ENCODE peak calls at places on chromosome 21, in six cellular contexts. One of them, this sample, is unnamed.

GRCh38 chr21:36522174-36522810 is 42.4 kb upstream of the CLDN14 start:
- DNase-seq in prostate gland: peak
- DNase-seq in tibial artery: no peak
- DNase-seq in ascending aorta: no peak
- DNase-seq in pancreas: no peak
- DNase-seq in IMR-90: no peak
- DNase-seq in this sample: no peak

GRCh38 chr21:46001821-46002681 is 20.5 kb downstream of the COL6A1 start:
- DNase-seq in prostate gland: peak
- DNase-seq in tibial artery: no peak
- DNase-seq in ascending aorta: no peak
- DNase-seq in pancreas: peak
- DNase-seq in IMR-90: no peak
- DNase-seq in this sample: no peak

GRCh38 chr21:32143222-32143939 is 135.5 kb downstream of the MIS18A start:
- DNase-seq in prostate gland: no peak
- DNase-seq in tibial artery: no peak
- DNase-seq in ascending aorta: no peak
- DNase-seq in pancreas: no peak
- DNase-seq in IMR-90: peak
- DNase-seq in this sample: no peak

GRCh38 chr21:44549525-44550211 is 1.6 kb downstream of the KRTAP10-2 start:
- DNase-seq in prostate gland: no peak
- DNase-seq in tibial artery: peak
- DNase-seq in ascending aorta: no peak
- DNase-seq in pancreas: no peak
- DNase-seq in IMR-90: no peak
- DNase-seq in this sample: no peak

GRCh38 chr21:32256873-32257620 is 21.8 kb downstream of the MIS18A start:
- DNase-seq in prostate gland: peak
- DNase-seq in tibial artery: peak
- DNase-seq in ascending aorta: peak
- DNase-seq in pancreas: peak
- DNase-seq in IMR-90: peak
- DNase-seq in this sample: no peak

GRCh38 chr21:26469789-26470188 is 103.3 kb downstream of the CYYR1 start:
- DNase-seq in prostate gland: no peak
- DNase-seq in tibial artery: peak
- DNase-seq in ascending aorta: no peak
- DNase-seq in pancreas: no peak
- DNase-seq in IMR-90: peak
- DNase-seq in this sample: no peak

GRCh38 chr21:15063081-15063820 is 1.5 kb downstream of the NRIP1 start:
- DNase-seq in prostate gland: no peak
- DNase-seq in tibial artery: no peak
- DNase-seq in ascending aorta: no peak
- DNase-seq in pancreas: no peak
- DNase-seq in IMR-90: peak
- DNase-seq in this sample: no peak

GRCh38 chr21:34519013-34519412 is 7.0 kb upstream of the KCNE1 start:
- DNase-seq in prostate gland: no peak
- DNase-seq in tibial artery: no peak
- DNase-seq in ascending aorta: no peak
- DNase-seq in pancreas: no peak
- DNase-seq in IMR-90: no peak
- DNase-seq in this sample: no peak

GRCh38 chr21:32248616-32249550 is 30.0 kb downstream of the MIS18A start:
- DNase-seq in prostate gland: no peak
- DNase-seq in tibial artery: no peak
- DNase-seq in ascending aorta: no peak
- DNase-seq in pancreas: no peak
- DNase-seq in IMR-90: peak
- DNase-seq in this sample: no peak

GRCh38 chr21:36989699-36990507 is 16.6 kb upstream of the RIPPLY3 start:
- DNase-seq in prostate gland: peak
- DNase-seq in tibial artery: peak
- DNase-seq in ascending aorta: peak
- DNase-seq in pancreas: peak
- DNase-seq in IMR-90: peak
- DNase-seq in this sample: peak

GRCh38 chr21:35208810-35209517 is 159.9 kb upstream of the RUNX1 start:
- DNase-seq in prostate gland: no peak
- DNase-seq in tibial artery: no peak
- DNase-seq in ascending aorta: no peak
- DNase-seq in pancreas: no peak
- DNase-seq in IMR-90: peak
- DNase-seq in this sample: no peak

GRCh38 chr21:15793547-15794235 is 63.9 kb downstream of the USP25 start:
- DNase-seq in prostate gland: no peak
- DNase-seq in tibial artery: no peak
- DNase-seq in ascending aorta: no peak
- DNase-seq in pancreas: no peak
- DNase-seq in IMR-90: no peak
- DNase-seq in this sample: no peak

GRCh38 chr21:32141009-32141357 is 137.9 kb downstream of the MIS18A start:
- DNase-seq in prostate gland: no peak
- DNase-seq in tibial artery: no peak
- DNase-seq in ascending aorta: no peak
- DNase-seq in pancreas: no peak
- DNase-seq in IMR-90: no peak
- DNase-seq in this sample: no peak

GRCh38 chr21:25573409-25574206 is 33.7 kb downstream of the MRPL39 start:
- DNase-seq in prostate gland: no peak
- DNase-seq in tibial artery: no peak
- DNase-seq in ascending aorta: no peak
- DNase-seq in pancreas: no peak
- DNase-seq in IMR-90: peak
- DNase-seq in this sample: peak

GRCh38 chr21:46604975-46605758 is at the start of gene S100B:
- DNase-seq in prostate gland: no peak
- DNase-seq in tibial artery: no peak
- DNase-seq in ascending aorta: no peak
- DNase-seq in pancreas: no peak
- DNase-seq in IMR-90: no peak
- DNase-seq in this sample: no peak

GRCh38 chr21:17679002-17679600 is 66.4 kb upstream of the BTG3 start:
- DNase-seq in prostate gland: peak
- DNase-seq in tibial artery: no peak
- DNase-seq in ascending aorta: no peak
- DNase-seq in pancreas: no peak
- DNase-seq in IMR-90: peak
- DNase-seq in this sample: no peak

GRCh38 chr21:35222541-35222941 is 173.4 kb upstream of the RUNX1 start:
- DNase-seq in prostate gland: no peak
- DNase-seq in tibial artery: no peak
- DNase-seq in ascending aorta: no peak
- DNase-seq in pancreas: no peak
- DNase-seq in IMR-90: no peak
- DNase-seq in this sample: no peak

GRCh38 chr21:28949318-28949717 is 43.4 kb downstream of the LTN1 start:
- DNase-seq in prostate gland: no peak
- DNase-seq in tibial artery: no peak
- DNase-seq in ascending aorta: no peak
- DNase-seq in pancreas: no peak
- DNase-seq in IMR-90: no peak
- DNase-seq in this sample: no peak

GRCh38 chr21:41250519-41250918 is 66.1 kb upstream of the FAM3B start:
- DNase-seq in prostate gland: peak
- DNase-seq in tibial artery: peak
- DNase-seq in ascending aorta: no peak
- DNase-seq in pancreas: no peak
- DNase-seq in IMR-90: peak
- DNase-seq in this sample: no peak

GRCh38 chr21:33491373-33492102 is at the start of gene DNAJC28:
- DNase-seq in prostate gland: peak
- DNase-seq in tibial artery: peak
- DNase-seq in ascending aorta: peak
- DNase-seq in pancreas: peak
- DNase-seq in IMR-90: peak
- DNase-seq in this sample: peak

GRCh38 chr21:43702785-43703067 is 16.2 kb upstream of the PDXK start:
- DNase-seq in prostate gland: no peak
- DNase-seq in tibial artery: no peak
- DNase-seq in ascending aorta: no peak
- DNase-seq in pancreas: no peak
- DNase-seq in IMR-90: no peak
- DNase-seq in this sample: no peak

GRCh38 chr21:14550200-14550599 is 4.1 kb upstream of the SAMSN1 start:
- DNase-seq in prostate gland: no peak
- DNase-seq in tibial artery: no peak
- DNase-seq in ascending aorta: no peak
- DNase-seq in pancreas: no peak
- DNase-seq in IMR-90: no peak
- DNase-seq in this sample: no peak

GRCh38 chr21:44847261-44848056 is 26.0 kb downstream of the PTTG1IP start:
- DNase-seq in prostate gland: no peak
- DNase-seq in tibial artery: no peak
- DNase-seq in ascending aorta: no peak
- DNase-seq in pancreas: no peak
- DNase-seq in IMR-90: no peak
- DNase-seq in this sample: no peak

GRCh38 chr21:31143021-31143420 is 104.7 kb upstream of the KRTAP19-8 start:
- DNase-seq in prostate gland: no peak
- DNase-seq in tibial artery: no peak
- DNase-seq in ascending aorta: no peak
- DNase-seq in pancreas: no peak
- DNase-seq in IMR-90: peak
- DNase-seq in this sample: no peak

GRCh38 chr21:33478858-33479678 is 706 bp downstream of the TMEM50B start:
- DNase-seq in prostate gland: peak
- DNase-seq in tibial artery: no peak
- DNase-seq in ascending aorta: no peak
- DNase-seq in pancreas: peak
- DNase-seq in IMR-90: peak
- DNase-seq in this sample: peak

GRCh38 chr21:42388740-42389448 is 7.0 kb downstream of the TMPRSS3 start:
- DNase-seq in prostate gland: no peak
- DNase-seq in tibial artery: no peak
- DNase-seq in ascending aorta: no peak
- DNase-seq in pancreas: peak
- DNase-seq in IMR-90: no peak
- DNase-seq in this sample: no peak
- H3K27ac ChIP-seq in prostate gland: no peak
- H3K27ac ChIP-seq in tibial artery: no peak
- H3K27ac ChIP-seq in ascending aorta: no peak
- H3K27ac ChIP-seq in pancreas: peak
- H3K27ac ChIP-seq in IMR-90: no peak
- H3K27ac ChIP-seq in this sample: no peak

GRCh38 chr21:38236232-38236631 is 20.6 kb upstream of the KCNJ15 start:
- DNase-seq in prostate gland: no peak
- DNase-seq in tibial artery: no peak
- DNase-seq in ascending aorta: no peak
- DNase-seq in pancreas: no peak
- DNase-seq in IMR-90: no peak
- DNase-seq in this sample: no peak
- TF ChIP-seq CTCF in prostate gland: no peak
- TF ChIP-seq CTCF in tibial artery: no peak
- TF ChIP-seq CTCF in ascending aorta: peak
- TF ChIP-seq CTCF in pancreas: no peak
- TF ChIP-seq CTCF in IMR-90: peak
- TF ChIP-seq CTCF in this sample: no peak

GRCh38 chr21:38495242-38495641 is 3.0 kb downstream of the ERG start:
- DNase-seq in prostate gland: no peak
- DNase-seq in tibial artery: no peak
- DNase-seq in ascending aorta: no peak
- DNase-seq in pancreas: no peak
- DNase-seq in IMR-90: no peak
- DNase-seq in this sample: no peak

GRCh38 chr21:38496224-38496623 is 2.1 kb downstream of the ERG start:
- DNase-seq in prostate gland: no peak
- DNase-seq in tibial artery: no peak
- DNase-seq in ascending aorta: no peak
- DNase-seq in pancreas: no peak
- DNase-seq in IMR-90: no peak
- DNase-seq in this sample: no peak

GRCh38 chr21:38499296-38499695 is 1.0 kb upstream of the ERG start:
- DNase-seq in prostate gland: no peak
- DNase-seq in tibial artery: no peak
- DNase-seq in ascending aorta: no peak
- DNase-seq in pancreas: no peak
- DNase-seq in IMR-90: no peak
- DNase-seq in this sample: no peak

GRCh38 chr21:38500073-38500472 is 1.8 kb upstream of the ERG start:
- DNase-seq in prostate gland: no peak
- DNase-seq in tibial artery: no peak
- DNase-seq in ascending aorta: no peak
- DNase-seq in pancreas: no peak
- DNase-seq in IMR-90: no peak
- DNase-seq in this sample: no peak

GRCh38 chr21:38498057-38498833 is at the start of gene ERG:
- DNase-seq in prostate gland: no peak
- DNase-seq in tibial artery: no peak
- DNase-seq in ascending aorta: no peak
- DNase-seq in pancreas: no peak
- DNase-seq in IMR-90: no peak
- DNase-seq in this sample: no peak
- H3K27ac ChIP-seq in prostate gland: peak
- H3K27ac ChIP-seq in tibial artery: peak
- H3K27ac ChIP-seq in ascending aorta: peak
- H3K27ac ChIP-seq in pancreas: no peak
- H3K27ac ChIP-seq in IMR-90: no peak
- H3K27ac ChIP-seq in this sample: no peak

DNA sequence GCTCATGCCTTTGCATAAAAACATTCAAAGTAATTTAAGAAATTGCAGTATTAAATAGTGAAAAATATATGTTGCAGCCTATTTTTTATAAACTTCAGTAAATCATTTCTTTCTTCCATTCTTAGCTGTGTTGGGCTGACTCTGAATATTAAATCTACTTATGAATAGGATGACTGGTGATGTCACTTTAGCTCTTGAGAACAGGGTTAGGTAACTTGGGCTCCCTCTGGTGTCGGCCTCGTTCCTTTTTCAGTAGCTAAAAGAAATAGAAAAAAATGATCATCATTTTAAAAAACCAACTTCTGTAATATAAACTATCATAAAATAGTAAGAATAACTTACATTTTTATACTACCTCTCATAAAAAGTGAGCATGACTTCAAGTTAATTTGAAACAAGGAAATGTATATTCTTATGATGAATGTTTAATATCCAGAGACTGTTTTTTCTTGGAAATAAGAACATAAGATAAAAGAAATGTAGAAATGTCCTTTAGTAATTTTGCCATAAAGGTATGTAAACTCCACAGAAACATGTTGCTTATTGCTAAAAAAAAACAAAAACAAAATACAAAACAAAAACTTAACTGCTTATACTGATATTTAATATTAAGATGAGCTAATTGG is 26.8 kb upstream of the NCAM2 start:
- DNase-seq in prostate gland: no peak
- DNase-seq in tibial artery: no peak
- DNase-seq in ascending aorta: no peak
- DNase-seq in pancreas: peak
- DNase-seq in IMR-90: peak
- DNase-seq in this sample: no peak
- TF ChIP-seq CTCF in prostate gland: no peak
- TF ChIP-seq CTCF in tibial artery: no peak
- TF ChIP-seq CTCF in ascending aorta: peak
- TF ChIP-seq CTCF in pancreas: no peak
- TF ChIP-seq CTCF in IMR-90: peak
- TF ChIP-seq CTCF in this sample: no peak

This sample was measured in CD4-positive, alpha-beta T cell.